ENCODE peak calls at places on chromosomes 11 and 22, in seven cellular contexts. G, C, F, Y, S, T and H are unnamed samples.
A peak's percentile ranks its signal among the peaks of the same experiment; 100 is the strongest.

GRCh38 chr22:36930041-36930935 is 16.9 kb downstream of the CSF2RB start:
- DNase-seq in G (no peak), C (no peak), F (no peak), Y (no peak), S (peak; percentile 74), T (peak; percentile 48), H (peak; percentile 19)

GRCh38 chr11:120207517-120207916 is 3.3 kb upstream of the OAF start:
- DNase-seq in G (no peak), C (no peak), F (no peak), Y (no peak), S (no peak), T (no peak), H (no peak)

GRCh38 chr11:78740175-78741161 is 165.8 kb upstream of the NARS2 start:
- DNase-seq in G (no peak), C (no peak), F (no peak), Y (no peak), S (no peak), T (no peak), H (no peak)

GRCh38 chr22:37433786-37434185 is 6.5 kb upstream of the ELFN2 start:
- DNase-seq in G (no peak), C (no peak), F (no peak), Y (no peak), S (no peak), T (no peak), H (no peak)

GRCh38 chr11:117837070-117837776 is 12.7 kb upstream of the FXYD2 start:
- DNase-seq in G (no peak), C (no peak), F (no peak), Y (no peak), S (peak; percentile 82), T (no peak), H (no peak)

GRCh38 chr22:30265851-30266444 is 703 bp downstream of the OSM start:
- DNase-seq in G (no peak), C (peak; percentile 90), F (peak; percentile 33), Y (no peak), S (peak; percentile 89), T (peak; percentile 84), H (peak; percentile 91)

GRCh38 chr11:45722144-45722543 is 56.7 kb upstream of the CHST1 start:
- DNase-seq in G (no peak), C (no peak), F (no peak), Y (no peak), S (no peak), T (peak; percentile 14), H (no peak)

GRCh38 chr11:80733776-80734175 is 1292.9 kb upstream of the TENM4 start:
- DNase-seq in G (no peak), C (no peak), F (no peak), Y (no peak), S (no peak), T (no peak), H (no peak)

GRCh38 chr11:61273151-61274078 is 21.7 kb downstream of the VWCE start:
- DNase-seq in G (no peak), C (no peak), F (no peak), Y (no peak), S (peak; percentile 85), T (no peak), H (no peak)

DNA sequence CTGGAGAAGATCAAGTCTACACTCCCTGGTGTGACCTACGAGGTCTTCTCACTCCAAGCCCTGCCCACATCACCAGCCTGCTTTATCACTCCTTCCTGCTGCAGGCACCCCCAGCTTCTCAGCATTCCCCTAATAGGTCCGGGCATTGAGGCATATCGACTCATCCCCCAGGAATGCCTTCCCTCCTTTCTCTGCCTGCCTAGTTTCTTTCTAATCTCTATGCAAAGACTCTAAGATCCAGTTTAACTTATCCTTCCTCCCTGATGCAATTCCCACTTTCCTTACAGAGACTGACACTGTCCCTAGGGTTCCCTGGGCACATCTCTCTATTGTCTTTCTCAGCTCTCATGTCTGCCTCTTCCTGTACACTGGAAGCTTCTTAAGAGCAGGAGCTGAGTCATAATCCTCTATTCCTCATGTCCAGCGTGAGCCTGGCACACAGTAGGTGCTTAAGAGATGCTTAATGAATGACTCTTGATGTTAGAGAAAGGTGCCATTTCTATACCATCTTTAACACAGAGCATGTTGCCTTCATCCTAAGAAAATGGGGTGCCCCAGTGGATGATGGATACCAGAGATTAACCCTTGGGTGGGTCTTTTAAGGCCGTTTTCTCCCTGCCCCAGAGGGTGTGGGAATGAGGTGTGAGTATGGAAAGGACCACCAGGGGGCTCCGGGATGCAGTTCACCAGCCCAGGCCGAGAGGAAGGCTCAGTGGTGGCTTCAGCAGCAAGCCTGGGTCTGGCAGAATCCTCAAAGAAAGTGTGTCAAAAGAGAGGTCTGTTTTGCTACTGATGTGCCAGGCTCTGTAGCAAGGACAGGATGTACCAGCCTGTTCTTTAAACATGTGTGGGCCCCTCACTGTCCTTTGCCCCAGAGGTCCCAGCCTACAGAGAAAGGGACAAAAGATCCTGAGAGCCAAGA is 34.7 kb downstream of the PARVA start:
- DNase-seq in G (peak; percentile 95), C (peak; percentile 37), F (peak; percentile 89), Y (peak; percentile 79), S (peak; percentile 79), T (peak; percentile 62), H (peak; percentile 38)
- TF ChIP-seq CTCF in G (peak; percentile 93), C (peak; percentile 76), F (peak; percentile 85), Y (peak; percentile 84), S (peak; percentile 48), T (peak; percentile 64), H (peak; percentile 4)

GRCh38 chr22:44828193-44828592 is 75.8 kb downstream of the ARHGAP8 start:
- DNase-seq in G (no peak), C (peak; percentile 22), F (no peak), Y (peak; percentile 8), S (no peak), T (peak; percentile 32), H (peak; percentile 69)
- TF ChIP-seq CTCF in G (peak; percentile 50), C (peak; percentile 73), F (peak; percentile 41), Y (peak; percentile 54), S (no peak), T (peak; percentile 46), H (peak; percentile 36)

GRCh38 chr11:112097734-112098528 is 11.3 kb downstream of the SDHD start:
- DNase-seq in G (no peak), C (no peak), F (no peak), Y (no peak), S (no peak), T (no peak), H (no peak)

GRCh38 chr11:112106070-112106469 is 19.4 kb downstream of the SDHD start:
- DNase-seq in G (no peak), C (no peak), F (no peak), Y (peak; percentile 73), S (no peak), T (no peak), H (no peak)

GRCh38 chr11:112100457-112100856 is 13.8 kb downstream of the SDHD start:
- DNase-seq in G (peak; percentile 85), C (no peak), F (no peak), Y (no peak), S (no peak), T (no peak), H (no peak)

DNA sequence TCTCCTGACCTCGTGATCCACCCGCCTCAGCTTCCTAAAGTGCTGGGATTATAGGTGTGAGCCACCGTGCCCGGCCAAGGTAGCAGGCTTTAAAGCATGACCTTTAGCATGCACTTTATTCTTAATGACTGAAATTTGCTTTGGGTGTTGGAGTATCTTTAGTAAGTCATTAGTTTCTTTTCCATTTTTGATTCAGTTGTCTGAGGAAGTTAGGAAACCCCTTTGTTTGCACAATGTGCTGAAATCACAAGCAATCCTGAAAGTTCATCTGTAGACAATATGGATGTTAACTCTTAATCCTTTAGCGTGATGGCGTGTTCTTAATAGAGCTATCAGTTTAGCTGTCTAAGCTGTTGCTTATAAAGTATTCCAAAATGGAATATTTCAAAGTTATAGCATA is 16.8 kb downstream of the SDHD start:
- DNase-seq in G (no peak), C (no peak), F (no peak), Y (no peak), S (no peak), T (no peak), H (no peak)
- TF ChIP-seq CTCF in G (no peak), C (no peak), F (no peak), Y (no peak), S (no peak), T (no peak), H (no peak)

GRCh38 chr11:134253189-134253993 is at the start of the genes ACAD8 and THYN1:
- DNase-seq in G (peak; percentile 96), C (peak; percentile 98), F (peak; percentile 96), Y (peak; percentile 98), S (peak; percentile 99), T (peak; percentile 97), H (peak; percentile 99)
- TF ChIP-seq CTCF in G (peak; percentile 38), C (peak; percentile 32), F (no peak), Y (no peak), S (no peak), T (peak; percentile 15), H (no peak)

DNA sequence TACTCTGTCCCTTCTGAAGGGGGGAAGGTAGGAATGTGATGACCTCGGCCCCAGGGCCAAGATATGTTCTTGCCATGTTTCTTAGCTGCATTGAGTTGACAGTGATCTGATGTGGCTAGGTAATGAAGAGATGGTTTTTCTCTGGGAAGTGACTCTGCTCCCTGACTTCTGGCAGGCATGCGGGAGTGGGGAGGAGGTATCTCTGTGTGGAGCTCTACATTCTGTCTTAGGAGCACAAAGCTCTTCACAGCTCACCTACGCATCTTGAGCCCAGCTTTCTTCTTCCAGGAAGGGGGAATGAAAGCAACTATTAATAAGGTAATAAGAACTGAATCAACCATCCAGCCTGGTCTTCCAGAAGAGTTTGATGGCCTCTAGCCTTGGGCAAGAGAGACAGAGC is 241.0 kb downstream of the ST3GAL4 start:
- DNase-seq in G (no peak), C (no peak), F (no peak), Y (no peak), S (no peak), T (no peak), H (no peak)
- TF ChIP-seq CTCF in G (no peak), C (no peak), F (no peak), Y (no peak), S (no peak), T (no peak), H (no peak)

GRCh38 chr11:9095421-9095820 is 4.0 kb upstream of the SCUBE2 start:
- DNase-seq in G (no peak), C (no peak), F (no peak), Y (no peak), S (no peak), T (peak; percentile 15), H (no peak)
- TF ChIP-seq CTCF in G (peak; percentile 36), C (peak; percentile 47), F (no peak), Y (peak; percentile 39), S (no peak), T (peak; percentile 25), H (peak; percentile 30)